ENCODE peak calls at places on chromosomes 6 and 20, in six cellular contexts. I, S, O, L, B and E are unnamed samples.

GRCh38 chr6:100420711-100421110 is 44.0 kb downstream of the SIM1 start:
- DNase-seq in I (no peak), S (no peak), O (no peak), L (no peak), B (no peak), E (no peak)

GRCh38 chr6:64838726-64839125 is 868.3 kb downstream of the EYS start:
- DNase-seq in I (no peak), S (no peak), O (no peak), L (no peak), B (no peak), E (no peak)

GRCh38 chr6:39338406-39338805 is 15.9 kb upstream of the KCNK16 start:
- DNase-seq in I (no peak), S (no peak), O (no peak), L (no peak), B (no peak), E (no peak)

GRCh38 chr20:46568570-46569129 is 18.2 kb upstream of the OCSTAMP start:
- DNase-seq in I (peak), S (no peak), O (no peak), L (peak), B (peak), E (peak)

GRCh38 chr6:108755257-108756240 is 92.7 kb upstream of the ARMC2 start:
- DNase-seq in I (no peak), S (no peak), O (no peak), L (no peak), B (peak), E (no peak)

GRCh38 chr6:36329798-36330291 is 6.8 kb downstream of the BNIP5 start:
- DNase-seq in I (no peak), S (no peak), O (no peak), L (no peak), B (no peak), E (no peak)

GRCh38 chr6:25094726-25095125 is 159.0 kb upstream of the RIPOR2 start:
- DNase-seq in I (no peak), S (no peak), O (no peak), L (no peak), B (peak), E (no peak)

GRCh38 chr20:52399352-52399751 is 207.8 kb upstream of the ZFP64 start:
- DNase-seq in I (no peak), S (no peak), O (no peak), L (no peak), B (no peak), E (no peak)

GRCh38 chr6:150751296-150751695 is 114.2 kb upstream of the MTHFD1L start:
- DNase-seq in I (no peak), S (no peak), O (no peak), L (no peak), B (peak), E (no peak)

GRCh38 chr20:61817575-61817974 is 248.1 kb downstream of the TAF4 start:
- DNase-seq in I (no peak), S (no peak), O (no peak), L (no peak), B (no peak), E (no peak)

GRCh38 chr6:136037885-136038460 is 186.5 kb downstream of the PDE7B start:
- DNase-seq in I (no peak), S (no peak), O (no peak), L (no peak), B (peak), E (no peak)

GRCh38 chr6:29992792-29993191 is 50.5 kb downstream of the HLA-A start:
- DNase-seq in I (no peak), S (no peak), O (no peak), L (peak), B (no peak), E (peak)

GRCh38 chr6:85660181-85660611 is 17.5 kb upstream of the SYNCRIP start:
- DNase-seq in I (no peak), S (no peak), O (no peak), L (peak), B (peak), E (no peak)

GRCh38 chr20:50303573-50304500 is 113.2 kb downstream of the CEBPB start:
- DNase-seq in I (peak), S (no peak), O (no peak), L (no peak), B (peak), E (peak)

GRCh38 chr6:157169186-157169585 is 154.1 kb downstream of the TMEM242 start:
- DNase-seq in I (no peak), S (no peak), O (no peak), L (no peak), B (peak), E (no peak)

GRCh38 chr6:2396856-2397640 is 151.6 kb upstream of the GMDS start:
- DNase-seq in I (no peak), S (no peak), O (no peak), L (no peak), B (peak), E (peak)

GRCh38 chr6:14880717-14881116 is 365.2 kb upstream of the JARID2 start:
- DNase-seq in I (no peak), S (no peak), O (no peak), L (no peak), B (no peak), E (no peak)

GRCh38 chr6:87154641-87155271 is 609 bp upstream of the ZNF292 start:
- DNase-seq in I (no peak), S (peak), O (no peak), L (peak), B (peak), E (peak)

GRCh38 chr6:114987281-114987680 is 644.5 kb upstream of the HS3ST5 start:
- DNase-seq in I (no peak), S (no peak), O (no peak), L (no peak), B (no peak), E (no peak)

GRCh38 chr20:47790032-47790965 is 5.0 kb upstream of the SULF2 start:
- DNase-seq in I (peak), S (no peak), O (no peak), L (no peak), B (peak), E (no peak)

GRCh38 chr6:139883776-139884175 is 509.3 kb upstream of the CITED2 start:
- DNase-seq in I (no peak), S (no peak), O (no peak), L (no peak), B (peak), E (no peak)

GRCh38 chr20:48467622-48468021 is 360.2 kb downstream of the PREX1 start:
- DNase-seq in I (no peak), S (no peak), O (no peak), L (no peak), B (no peak), E (peak)

GRCh38 chr6:166411271-166411670 is 28.5 kb upstream of the MPC1 start:
- DNase-seq in I (no peak), S (no peak), O (no peak), L (no peak), B (no peak), E (no peak)

GRCh38 chr20:50446351-50447101 is 63.7 kb upstream of the PTPN1 start:
- DNase-seq in I (no peak), S (no peak), O (no peak), L (no peak), B (no peak), E (no peak)